ENCODE peak calls at places on chromosomes 4 and X, in eight cellular contexts. I is fibroblast of pulmonary artery, M is body of pancreas, H is dorsolateral prefrontal cortex, U is astrocyte, T is cardiac muscle cell, C is fibroblast of lung, V is breast epithelium. Z is an unnamed sample.

GRCh38 chrX:15350329-15350996 is 15.1 kb upstream of the PIGA start:
- DNase-seq in M (no peak), C (no peak), H (no peak), I (no peak), V (no peak), U (no peak), T (no peak), Z (no peak)

GRCh38 chrX:373641-374471 is 12.9 kb downstream of the PPP2R3B start:
- DNase-seq in I (peak; percentile 31), C (peak; percentile 56), M (no peak), U (peak; percentile 42), H (no peak), V (no peak), T (peak; percentile 78), Z (no peak)

GRCh38 chr4:181987392-181987791 is 255.8 kb upstream of the TENM3 start:
- DNase-seq in I (no peak), C (no peak), M (no peak), H (no peak), U (no peak), V (no peak), T (no peak), Z (no peak)

GRCh38 chrX:531611-531936 is 99.0 kb upstream of the SHOX start:
- DNase-seq in I (no peak), V (no peak), U (no peak), T (no peak), M (no peak), C (no peak), H (no peak), Z (no peak)

GRCh38 chr4:13912436-13912835 is 284.9 kb upstream of the BOD1L1 start:
- DNase-seq in H (no peak), T (no peak), V (no peak), U (no peak), I (no peak), M (no peak), C (no peak), Z (no peak)

GRCh38 chr4:156021298-156021697 is 67.6 kb upstream of the CTSO start:
- DNase-seq in T (no peak), H (no peak), M (no peak), U (no peak), I (no peak), V (no peak), C (no peak), Z (no peak)

GRCh38 chrX:24561121-24561520 is 86.0 kb downstream of the PCYT1B start:
- DNase-seq in M (no peak), H (no peak), C (no peak), I (peak; percentile 23), V (no peak), T (no peak), U (no peak), Z (no peak)

GRCh38 chr4:45795165-45795564 is 328.7 kb downstream of the GABRG1 start:
- DNase-seq in M (no peak), V (no peak), I (no peak), C (no peak), H (no peak), U (no peak), T (no peak), Z (no peak)

GRCh38 chr4:2248821-2249261 is 6.9 kb upstream of the HAUS3 start:
- DNase-seq in C (no peak), H (no peak), V (peak; percentile 14), M (no peak), T (no peak), U (no peak), I (no peak), Z (no peak)

GRCh38 chr4:39931441-39931901 is 46.2 kb downstream of the PDS5A start:
- DNase-seq in V (no peak), T (peak; percentile 39), I (no peak), U (no peak), M (no peak), C (no peak), H (no peak), Z (no peak)

GRCh38 chr4:39936565-39937418 is 40.9 kb downstream of the PDS5A start:
- DNase-seq in H (no peak), V (no peak), T (no peak), C (no peak), I (no peak), M (no peak), U (no peak), Z (peak; percentile 17)

GRCh38 chr4:39928538-39928937 is 49.2 kb downstream of the PDS5A start:
- DNase-seq in H (no peak), I (no peak), V (no peak), U (no peak), M (no peak), T (no peak), C (no peak), Z (no peak)

GRCh38 chr4:39933689-39934590 is 43.8 kb downstream of the PDS5A start:
- DNase-seq in I (peak; percentile 64), C (peak; percentile 82), T (peak; percentile 21), M (no peak), V (no peak), H (no peak), U (peak; percentile 82), Z (peak; percentile 20)

DNA sequence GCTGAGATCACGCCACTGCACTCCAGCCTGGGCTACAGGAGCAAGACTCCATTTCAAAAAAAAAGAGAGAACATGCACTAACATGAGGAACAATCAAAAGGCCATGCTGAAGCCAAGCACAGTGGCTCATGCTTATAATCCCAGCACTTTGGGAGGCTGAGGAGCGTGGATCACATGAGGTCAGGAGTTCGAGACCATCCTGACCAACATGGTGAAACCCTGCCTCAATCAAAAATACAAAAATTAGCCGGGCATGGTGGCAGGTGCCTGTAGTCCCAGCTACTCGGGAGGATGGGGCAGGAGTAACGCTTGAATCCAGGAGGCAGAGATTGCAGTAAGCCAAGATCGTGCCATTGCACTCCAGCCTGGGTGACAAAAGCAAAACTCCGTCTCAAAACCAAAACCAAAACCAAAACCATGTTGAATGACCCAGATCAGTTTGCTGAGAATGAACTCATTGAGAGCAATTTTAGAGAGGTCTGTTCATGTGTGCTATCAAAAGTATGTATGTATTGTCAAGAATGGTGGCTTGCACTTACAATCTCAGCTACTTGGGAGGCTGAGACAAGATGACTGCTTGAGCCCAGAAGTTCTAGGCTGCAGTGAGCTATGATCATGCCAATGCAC is 44.8 kb downstream of the PDS5A start:
- DNase-seq in I (no peak), C (peak; percentile 24), U (peak; percentile 12), V (no peak), T (no peak), H (no peak), M (no peak), Z (no peak)
- H3K4me3 ChIP-seq in I (no peak overlapping the region), C (peak overlapping the region; percentile 28), U (peak overlapping the region; percentile 17), V (no peak overlapping the region), T (no peak overlapping the region), H (no peak overlapping the region), M (no peak overlapping the region), Z (no peak overlapping the region)

GRCh38 chrX:150773117-150773516 is 79.9 kb downstream of the MTMR1 start:
- DNase-seq in I (no peak), U (no peak), H (no peak), V (no peak), T (no peak), C (no peak), M (no peak), Z (no peak)

GRCh38 chrX:150773634-150774033 is 80.4 kb downstream of the MTMR1 start:
- DNase-seq in C (no peak), M (no peak), V (no peak), H (no peak), U (no peak), T (no peak), I (no peak), Z (no peak)

GRCh38 chrX:150770623-150771022 is 77.4 kb downstream of the MTMR1 start:
- DNase-seq in I (no peak), C (no peak), H (no peak), V (no peak), T (no peak), U (no peak), M (no peak), Z (no peak)

GRCh38 chrX:150771116-150771515 is 77.9 kb downstream of the MTMR1 start:
- DNase-seq in U (no peak), V (no peak), C (no peak), I (no peak), H (no peak), M (no peak), T (no peak), Z (no peak)

DNA sequence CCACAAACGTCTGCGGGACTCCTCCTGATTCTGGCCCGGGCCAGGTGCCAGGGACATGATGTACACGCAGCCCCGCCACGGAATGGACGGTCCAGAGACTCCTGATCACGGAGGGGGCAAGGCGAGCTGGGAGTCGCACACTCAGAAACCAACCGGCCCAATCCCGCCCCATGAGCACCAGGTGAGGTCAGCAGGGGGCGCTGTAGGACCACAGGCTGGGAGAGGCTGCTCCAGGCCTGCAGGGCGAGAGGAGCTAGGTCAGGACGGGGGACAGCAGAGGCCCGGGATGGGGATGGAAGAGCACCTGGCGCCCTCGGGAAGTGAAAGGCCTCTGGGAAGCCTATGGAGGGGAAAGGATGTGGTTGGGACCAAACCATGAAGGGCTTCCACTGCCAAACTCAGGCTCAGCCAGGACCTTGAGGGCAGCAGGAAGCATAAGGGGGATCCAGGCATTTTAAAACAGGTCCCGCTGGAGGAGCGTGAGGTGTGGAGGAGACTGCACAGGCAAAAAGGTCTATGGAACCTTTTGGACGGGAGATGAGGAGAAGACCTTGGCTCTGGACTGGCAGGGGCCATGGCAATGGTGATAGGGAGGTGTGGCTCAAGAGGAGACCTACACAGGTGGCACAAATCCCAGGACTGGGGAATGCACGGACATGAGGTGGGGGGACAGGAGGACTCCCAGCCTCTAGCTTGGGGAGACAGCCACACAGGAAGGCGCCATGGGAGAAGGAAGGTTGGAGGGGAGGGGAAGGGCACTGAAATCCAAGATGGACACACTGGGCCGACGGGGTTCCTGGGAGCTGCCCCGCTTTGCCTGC is 79.2 kb downstream of the MTMR1 start:
- DNase-seq in T (peak; percentile 72), I (peak; percentile 70), C (peak; percentile 39), V (peak; percentile 39), M (peak; percentile 71), U (peak; percentile 12), H (peak; percentile 72), Z (no peak)
- TF ChIP-seq CTCF in T (peak; percentile 79), I (peak; percentile 66), C (peak; percentile 71), V (peak; percentile 49), M (peak; percentile 53), U (peak; percentile 40), H (peak; percentile 74), Z (peak; percentile 72)

DNA sequence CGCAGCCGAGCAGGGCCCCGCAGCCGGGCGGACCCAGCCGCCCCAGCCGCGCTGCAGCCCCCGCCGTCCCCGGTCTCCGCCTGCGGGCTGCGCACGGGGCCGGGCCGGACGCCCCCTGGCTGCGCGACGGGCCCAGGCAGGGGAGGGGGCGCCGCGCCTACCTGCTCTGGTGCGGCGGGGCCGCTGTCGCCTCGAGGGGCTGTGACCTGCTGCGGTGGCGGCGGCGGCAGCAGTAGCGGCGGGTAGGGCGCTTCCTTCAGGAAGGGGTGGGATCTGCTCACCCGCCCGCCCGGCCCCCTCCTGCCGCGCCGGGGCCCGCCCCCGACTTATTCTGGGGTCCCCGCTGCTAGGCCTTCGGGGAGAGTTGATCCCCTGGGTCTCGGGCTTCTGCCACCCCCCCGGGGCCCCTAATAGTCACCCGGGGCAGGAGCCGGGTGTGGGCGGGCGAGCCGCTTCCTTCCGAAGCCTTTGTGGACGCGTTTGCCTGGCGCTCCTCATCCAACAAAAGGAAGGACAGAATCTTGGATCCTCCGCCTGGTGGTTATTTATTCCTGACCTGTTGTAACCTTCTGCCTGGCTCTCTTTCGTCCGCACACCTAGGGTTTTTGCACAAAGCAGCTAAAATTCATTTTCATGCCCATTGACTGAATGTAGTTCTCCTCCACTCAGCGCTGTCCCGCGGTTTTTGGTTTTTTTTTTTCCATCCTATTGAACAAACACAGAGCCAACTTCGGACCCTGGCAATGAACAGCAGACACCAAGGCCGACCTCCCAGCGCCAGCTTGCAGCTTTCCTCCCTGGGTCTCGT is at the start of gene TMEM150C:
- DNase-seq in U (peak; percentile 3), H (peak; percentile 35), V (peak; percentile 22), T (peak; percentile 78), M (peak; percentile 15), I (peak; percentile 31), C (peak; percentile 17), Z (no peak)
- H3K4me3 ChIP-seq in U (peak within 1 kb of the TSS; percentile 68), H (peak within 1 kb of the TSS; percentile 65), V (peak within 1 kb of the TSS; percentile 77), T (peak within 1 kb of the TSS; percentile 33), M (peak within 1 kb of the TSS; percentile 53), I (peak within 1 kb of the TSS; percentile 51), C (peak within 1 kb of the TSS; percentile 42), Z (peak within 1 kb of the TSS; percentile 51)

GRCh38 chrX:110665636-110666035 is 130.0 kb downstream of the CHRDL1 start:
- DNase-seq in M (peak; percentile 27), I (peak; percentile 11), U (no peak), T (peak; percentile 68), C (peak; percentile 12), V (no peak), H (peak; percentile 10), Z (no peak)
- TF ChIP-seq CTCF in M (peak; percentile 28), I (peak; percentile 51), U (peak; percentile 48), T (peak; percentile 50), C (peak; percentile 41), V (no peak), H (peak; percentile 40), Z (peak; percentile 85)

Z was measured in retinal pigment epithelial cell.